ENCODE peak calls at places on chromosomes 4 and X, in ten cellular contexts. B is PC-3, X is stomach, A is Peyer's patch, U is prostate gland, K is spleen, I is fibroblast of lung, Z is OCI-LY7, J is heart right ventricle, Q is GM23338. F is an unnamed sample. For H3K36me3, the result is how much of the 10 kb centered on the place peaks cover.

GRCh38 chrX:63963382-63963781 is 178.4 kb upstream of the ARHGEF9 start:
- DNase-seq in B (no peak), X (no peak), A (no peak), U (no peak), K (no peak), I (no peak), Z (no peak), J (peak), Q (no peak), F (no peak)

GRCh38 chr4:111602848-111603247 is 542.4 kb upstream of the FAM241A start:
- DNase-seq in B (peak), X (no peak), A (no peak), U (no peak), K (no peak), I (peak), Z (no peak), J (no peak), Q (peak), F (no peak)

GRCh38 chr4:118076958-118077766 is 42.9 kb downstream of the NDST3 start:
- DNase-seq in B (peak), X (no peak), A (peak), U (no peak), K (no peak), I (peak), Z (peak), J (no peak), Q (peak), F (no peak)

GRCh38 chr4:40608628-40609027 is 21.0 kb downstream of the RBM47 start:
- DNase-seq in B (no peak), X (no peak), A (no peak), U (no peak), K (no peak), I (no peak), Z (no peak), J (no peak), Q (no peak), F (no peak)

GRCh38 chrX:114097866-114098265 is 486.0 kb upstream of the HTR2C start:
- DNase-seq in B (no peak), X (no peak), A (no peak), U (no peak), K (no peak), I (no peak), Z (no peak), J (no peak), Q (no peak), F (no peak)

GRCh38 chr4:156959298-156959702 is 12.3 kb downstream of the PDGFC start:
- DNase-seq in B (peak), X (no peak), A (no peak), U (no peak), K (no peak), I (peak), Z (no peak), J (no peak), Q (no peak), F (no peak)

GRCh38 chr4:41360214-41360910 is 103.6 kb downstream of the UCHL1 start:
- DNase-seq in B (peak), X (peak), A (peak), U (peak), K (peak), I (peak), Z (no peak), J (peak), Q (peak), F (peak)

GRCh38 chrX:87409113-87409841 is 108.3 kb upstream of the KLHL4 start:
- DNase-seq in B (peak), X (no peak), A (no peak), U (no peak), K (peak), I (peak), Z (no peak), J (peak), Q (no peak), F (no peak)

GRCh38 chr4:170589597-170590191 is 499.9 kb upstream of the AADAT start:
- DNase-seq in B (peak), X (no peak), A (no peak), U (no peak), K (no peak), I (peak), Z (peak), J (no peak), Q (peak), F (no peak)

GRCh38 chrX:44667771-44668170 is 125.1 kb upstream of the FUNDC1 start:
- DNase-seq in B (no peak), X (no peak), A (no peak), U (no peak), K (no peak), I (peak), Z (no peak), J (no peak), Q (no peak), F (no peak)

GRCh38 chrX:19611636-19612376 is 96.5 kb upstream of the MAP3K15 start:
- DNase-seq in B (no peak), X (no peak), A (no peak), U (no peak), K (no peak), I (no peak), Z (peak), J (no peak), Q (no peak), F (peak)

GRCh38 chr4:74331944-74332343 is 23.7 kb downstream of the EPGN start:
- DNase-seq in B (no peak), X (no peak), A (no peak), U (no peak), K (no peak), I (no peak), Z (no peak), J (no peak), Q (no peak), F (no peak)

GRCh38 chr4:142129931-142130330 is 493.5 kb downstream of the IL15 start:
- DNase-seq in B (peak), X (no peak), A (no peak), U (no peak), K (no peak), I (no peak), Z (no peak), J (no peak), Q (no peak), F (no peak)

GRCh38 chrX:136574548-136574947 is 42.5 kb downstream of the VGLL1 start:
- DNase-seq in B (peak), X (no peak), A (no peak), U (no peak), K (no peak), I (no peak), Z (no peak), J (peak), Q (no peak), F (no peak)

GRCh38 chr4:94428884-94429283 is 22.9 kb upstream of the PDLIM5 start:
- DNase-seq in B (no peak), X (no peak), A (no peak), U (peak), K (no peak), I (no peak), Z (no peak), J (no peak), Q (no peak), F (no peak)

GRCh38 chr4:31089815-31090214 is 369.6 kb downstream of the PCDH7 start:
- DNase-seq in B (peak), X (peak), A (no peak), U (peak), K (no peak), I (peak), Z (no peak), J (peak), Q (no peak), F (no peak)

GRCh38 chr4:82797591-82798081 is 960 bp downstream of the SCD5 start:
- DNase-seq in B (no peak), X (no peak), A (no peak), U (peak), K (no peak), I (peak), Z (no peak), J (peak), Q (peak), F (peak)

GRCh38 chrX:56729152-56729557 is at the start of gene NBDY:
- DNase-seq in B (peak), X (peak), A (peak), U (peak), K (no peak), I (peak), Z (peak), J (peak), Q (peak), F (peak)

DNA sequence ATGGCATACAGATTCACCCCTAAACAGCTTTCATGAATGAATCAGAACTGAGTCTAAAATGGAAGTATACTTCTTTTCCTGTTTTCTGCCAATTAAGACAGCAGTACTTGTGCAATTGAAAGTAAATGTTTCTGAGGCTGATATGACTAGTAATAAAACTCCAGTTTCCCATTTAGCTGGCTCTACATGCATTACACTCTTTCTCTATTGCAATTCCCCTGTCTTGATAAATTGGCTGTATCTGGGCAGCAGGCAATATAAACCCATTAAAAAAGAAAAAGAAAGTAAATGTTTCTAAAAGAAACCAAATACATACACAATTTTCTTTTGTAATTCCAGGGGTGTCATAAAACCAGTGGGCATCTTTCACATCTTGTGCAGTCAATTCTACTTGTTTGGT is 4.6 kb downstream of the NOA1 start:
- DNase-seq in B (no peak), X (no peak), A (no peak), U (no peak), K (no peak), I (no peak), Z (no peak), J (no peak), Q (no peak), F (no peak)
- H3K36me3 ChIP-seq in B (half or more), X (half or more), A (half or more), U (under half), K (half or more), I (under half), Z (half or more), J (half or more), Q (under half), F (under half)

GRCh38 chrX:129760981-129761380 is 18.8 kb upstream of the SASH3 start:
- DNase-seq in B (no peak), X (no peak), A (no peak), U (no peak), K (peak), I (no peak), Z (no peak), J (no peak), Q (no peak), F (no peak)

GRCh38 chrX:129759576-129760061 is 20.1 kb upstream of the SASH3 start:
- DNase-seq in B (peak), X (peak), A (peak), U (peak), K (peak), I (peak), Z (no peak), J (peak), Q (peak), F (no peak)

GRCh38 chrX:129762448-129762847 is 17.3 kb upstream of the SASH3 start:
- DNase-seq in B (no peak), X (no peak), A (no peak), U (no peak), K (peak), I (no peak), Z (no peak), J (no peak), Q (no peak), F (no peak)

GRCh38 chrX:129761596-129761995 is 18.2 kb upstream of the SASH3 start:
- DNase-seq in B (no peak), X (no peak), A (no peak), U (no peak), K (no peak), I (no peak), Z (no peak), J (no peak), Q (no peak), F (no peak)

GRCh38 chrX:129760155-129760554 is 19.6 kb upstream of the SASH3 start:
- DNase-seq in B (no peak), X (no peak), A (no peak), U (no peak), K (peak), I (no peak), Z (no peak), J (no peak), Q (no peak), F (no peak)
- H3K4me3 ChIP-seq in B (no peak), X (no peak), A (no peak), U (no peak), K (no peak), I (no peak), Z (no peak), J (no peak), Q (no peak), F (no peak)

DNA sequence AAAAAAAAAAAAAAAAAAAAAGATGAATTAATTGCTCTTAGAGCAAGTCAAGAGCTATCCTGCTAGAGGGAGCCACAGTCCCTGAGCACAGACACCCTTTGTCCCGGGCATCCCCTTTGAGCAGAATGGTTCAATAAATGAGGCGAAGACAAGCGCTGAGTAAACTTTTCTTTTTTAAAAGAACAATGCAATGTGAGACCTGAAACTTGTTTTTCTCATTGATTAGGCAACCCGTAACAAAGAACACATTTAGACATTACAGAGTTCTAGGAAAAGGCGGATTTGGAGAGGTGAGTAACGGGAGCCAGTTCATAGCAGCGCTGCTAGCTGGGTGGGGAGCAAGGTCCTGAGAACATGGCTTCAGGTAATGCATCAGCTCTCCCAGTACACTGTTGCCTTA is 46.1 kb downstream of the GRK4 start:
- DNase-seq in B (no peak), X (no peak), A (no peak), U (no peak), K (no peak), I (peak), Z (peak), J (no peak), Q (peak), F (peak)
- TF ChIP-seq CTCF in B (peak), X (no peak), A (no peak), U (no peak), K (no peak), I (no peak), Z (peak), J (no peak), Q (peak), F (peak)

GRCh38 chrX:131763674-131764073 is 219.8 kb downstream of the OR13H1 start:
- DNase-seq in B (peak), X (peak), A (peak), U (no peak), K (peak), I (peak), Z (peak), J (no peak), Q (no peak), F (peak)
- H3K36me3 ChIP-seq in B (under half), X (under half), A (under half), U (under half), K (under half), I (under half), Z (under half), J (under half), Q (under half), F (under half)

GRCh38 chrX:48998391-48998790 is 3.7 kb downstream of the GRIPAP1 start:
- DNase-seq in B (no peak), X (no peak), A (no peak), U (no peak), K (peak), I (no peak), Z (no peak), J (no peak), Q (no peak), F (no peak)

GRCh38 chrX:48999030-48999429 is 3.0 kb downstream of the GRIPAP1 start:
- DNase-seq in B (no peak), X (no peak), A (no peak), U (no peak), K (no peak), I (no peak), Z (no peak), J (no peak), Q (no peak), F (no peak)

GRCh38 chrX:49001521-49002090 is 458 bp downstream of the GRIPAP1 start:
- DNase-seq in B (peak), X (no peak), A (peak), U (no peak), K (peak), I (peak), Z (peak), J (peak), Q (peak), F (no peak)

GRCh38 chrX:49002091-49002935 is at the start of gene GRIPAP1:
- DNase-seq in B (peak), X (peak), A (peak), U (peak), K (peak), I (peak), Z (peak), J (peak), Q (peak), F (peak)

GRCh38 chrX:49000640-49001039 is 1.4 kb downstream of the GRIPAP1 start:
- DNase-seq in B (no peak), X (no peak), A (no peak), U (no peak), K (peak), I (no peak), Z (no peak), J (no peak), Q (no peak), F (no peak)
- H3K4me3 ChIP-seq in B (peak), X (no peak), A (no peak), U (no peak), K (no peak), I (no peak), Z (peak), J (no peak), Q (no peak), F (no peak)

GRCh38 chr4:1721003-1721665 is at the start of the genes TACC3 and TMEM129:
- DNase-seq in B (peak), X (peak), A (peak), U (peak), K (peak), I (peak), Z (peak), J (peak), Q (peak), F (peak)
- TF ChIP-seq CTCF in B (no peak), X (no peak), A (no peak), U (no peak), K (no peak), I (no peak), Z (no peak), J (no peak), Q (no peak), F (no peak)

DNA sequence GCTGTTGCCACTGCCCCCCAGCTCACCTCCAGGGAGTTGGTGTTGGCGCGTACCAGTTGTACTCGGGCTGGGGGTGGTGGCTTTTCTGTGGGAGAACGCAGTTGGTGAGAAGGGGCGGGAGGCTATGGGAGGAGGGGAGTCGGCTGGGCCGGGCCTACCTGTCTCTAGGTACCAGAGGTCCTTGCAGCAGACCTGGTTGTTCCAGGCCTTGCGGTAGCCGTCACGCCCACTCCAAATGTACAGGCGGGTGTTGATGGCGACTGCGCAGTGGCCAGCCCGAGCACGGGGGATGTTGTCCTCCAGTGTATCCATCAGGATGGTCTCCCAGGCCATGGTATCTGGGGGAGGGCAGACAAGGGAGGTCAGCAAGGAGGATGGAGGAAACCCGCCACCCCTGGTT is 11.5 kb downstream of the HCFC1 start:
- DNase-seq in B (no peak), X (no peak), A (no peak), U (no peak), K (peak), I (no peak), Z (no peak), J (no peak), Q (no peak), F (no peak)
- H3K36me3 ChIP-seq in B (under half), X (half or more), A (half or more), U (under half), K (half or more), I (under half), Z (half or more), J (half or more), Q (under half), F (under half)